ENCODE peak calls at places on chromosomes 5 and 9, in four cellular contexts. R is CD8-positive, alpha-beta memory T cell; T is stimulated activated CD4-positive, alpha-beta T cell treated with anti-CD3 and anti-CD28 coated beads, Interleukin-15, amount 100 ng/mL, for 1 hour; C is astrocyte of the spinal cord. B is an unnamed sample.

GRCh38 chr5:111562566-111562965 is 50.2 kb upstream of the STARD4 start:
- DNase-seq in R (no peak), T (no peak), C (no peak), B (no peak)

GRCh38 chr9:17578911-17579793 is at the start of gene SH3GL2:
- DNase-seq in R (no peak), T (no peak), C (peak), B (no peak)

GRCh38 chr9:104028827-104029226 is 65.3 kb upstream of the SMC2 start:
- DNase-seq in R (no peak), T (no peak), C (no peak), B (no peak)

GRCh38 chr9:5874048-5874447 is 16.6 kb upstream of the MLANA start:
- DNase-seq in R (no peak), T (no peak), C (no peak), B (no peak)

GRCh38 chr9:126173401-126173800 is 153.2 kb upstream of the MVB12B start:
- DNase-seq in R (no peak), T (no peak), C (no peak), B (no peak)

GRCh38 chr9:115498338-115498737 is 380.4 kb upstream of the TNC start:
- DNase-seq in R (no peak), T (no peak), C (no peak), B (no peak)

GRCh38 chr5:38297830-38298608 is 39.7 kb downstream of the EGFLAM start:
- DNase-seq in R (no peak), T (no peak), C (no peak), B (no peak)

GRCh38 chr9:129102095-129102525 is 8.5 kb downstream of the CRAT start:
- DNase-seq in R (no peak), T (no peak), C (no peak), B (no peak)

GRCh38 chr5:87069974-87070608 is 197.6 kb upstream of the RASA1 start:
- DNase-seq in R (peak), T (no peak), C (peak), B (no peak)

GRCh38 chr9:87119328-87119881 is 172.1 kb upstream of the GAS1 start:
- DNase-seq in R (no peak), T (no peak), C (peak), B (no peak)

GRCh38 chr5:137923856-137924255 is 34.6 kb downstream of the PKD2L2 start:
- DNase-seq in R (no peak), T (no peak), C (peak), B (no peak)

GRCh38 chr5:150291388-150292385 is 2.1 kb upstream of the CAMK2A start:
- DNase-seq in R (no peak), T (no peak), C (peak), B (no peak)

GRCh38 chr9:71648453-71648852 is 119.9 kb downstream of the CEMIP2 start:
- DNase-seq in R (no peak), T (no peak), C (no peak), B (no peak)

GRCh38 chr5:35317586-35317985 is 87.3 kb upstream of the PRLR start:
- DNase-seq in R (no peak), T (no peak), C (no peak), B (no peak)

GRCh38 chr9:4021621-4022213 is 278.2 kb downstream of the GLIS3 start:
- DNase-seq in R (no peak), T (no peak), C (no peak), B (no peak)

GRCh38 chr5:116395708-116396203 is 178.9 kb downstream of the SEMA6A start:
- DNase-seq in R (no peak), T (no peak), C (no peak), B (no peak)

GRCh38 chr5:170614071-170614490 is 110.3 kb downstream of the KCNIP1 start:
- DNase-seq in R (no peak), T (no peak), C (no peak), B (no peak)

GRCh38 chr9:38038307-38039089 is 30.5 kb downstream of the SHB start:
- DNase-seq in R (no peak), T (no peak), C (no peak), B (no peak)

GRCh38 chr5:173789031-173789920 is 98.9 kb upstream of the CPEB4 start:
- DNase-seq in R (no peak), T (no peak), C (peak), B (no peak)

GRCh38 chr9:134385873-134386370 is 59.7 kb downstream of the RXRA start:
- DNase-seq in R (no peak), T (no peak), C (no peak), B (no peak)

GRCh38 chr5:160438316-160439204 is 16.9 kb downstream of the PTTG1 start:
- DNase-seq in R (peak), T (peak), C (peak), B (peak)

GRCh38 chr5:91229031-91229623 is 154.0 kb downstream of the ARRDC3 start:
- DNase-seq in R (no peak), T (no peak), C (no peak), B (no peak)

GRCh38 chr5:11387382-11387781 is 516.9 kb downstream of the CTNND2 start:
- DNase-seq in R (no peak), T (no peak), C (no peak), B (no peak)

GRCh38 chr9:82668724-82669324 is 394.1 kb downstream of the RASEF start:
- DNase-seq in R (no peak), T (no peak), C (no peak), B (no peak)

GRCh38 chr5:67209141-67209771 is 12.7 kb upstream of the CD180 start:
- DNase-seq in R (peak), T (no peak), C (peak), B (peak)

GRCh38 chr9:21616082-21616778 is 134.1 kb upstream of the IFNE start:
- DNase-seq in R (no peak), T (no peak), C (peak), B (no peak)

GRCh38 chr9:108397286-108397685 is 458.5 kb downstream of the ACTL7B start:
- DNase-seq in R (no peak), T (no peak), C (no peak), B (no peak)

GRCh38 chr9:117720555-117720954 is 16.4 kb downstream of the TLR4 start:
- DNase-seq in R (no peak), T (no peak), C (no peak), B (no peak)

GRCh38 chr5:121144764-121145163 is 680.7 kb downstream of the PRR16 start:
- DNase-seq in R (no peak), T (no peak), C (peak), B (no peak)

GRCh38 chr5:56039985-56040384 is 45.2 kb upstream of the IL6ST start:
- DNase-seq in R (no peak), T (no peak), C (no peak), B (no peak)